ENCODE peak calls at places on chromosome 5, in five cellular contexts. One of them, this sample, is unnamed.

GRCh38 chr5:124655211-124655880 is 91.1 kb downstream of the ZNF608 start:
- DNase-seq in islet precursor cell: no peak
- DNase-seq in lower lobe of right lung: no peak
- DNase-seq in AML-193: no peak
- DNase-seq in HEK293T: no peak
- DNase-seq in this sample: no peak

GRCh38 chr5:157915638-157916037 is 56.7 kb upstream of the CLINT1 start:
- DNase-seq in lower lobe of right lung: peak
- DNase-seq in AML-193: no peak
- DNase-seq in HEK293T: no peak
- DNase-seq in islet precursor cell: no peak
- DNase-seq in this sample: no peak

GRCh38 chr5:180636403-180637075 is 12.9 kb downstream of the FLT4 start:
- DNase-seq in AML-193: no peak
- DNase-seq in lower lobe of right lung: peak
- DNase-seq in HEK293T: no peak
- DNase-seq in islet precursor cell: no peak
- DNase-seq in this sample: no peak

GRCh38 chr5:43416988-43417394 is 4.8 kb upstream of the CCL28 start:
- DNase-seq in AML-193: no peak
- DNase-seq in islet precursor cell: no peak
- DNase-seq in lower lobe of right lung: no peak
- DNase-seq in HEK293T: no peak
- DNase-seq in this sample: no peak

GRCh38 chr5:77960305-77960704 is 184.2 kb upstream of the TBCA start:
- DNase-seq in lower lobe of right lung: no peak
- DNase-seq in islet precursor cell: no peak
- DNase-seq in AML-193: no peak
- DNase-seq in HEK293T: no peak
- DNase-seq in this sample: no peak

GRCh38 chr5:170262061-170262764 is 29.4 kb downstream of the C5orf58 start:
- DNase-seq in lower lobe of right lung: no peak
- DNase-seq in AML-193: no peak
- DNase-seq in HEK293T: no peak
- DNase-seq in islet precursor cell: peak
- DNase-seq in this sample: no peak

GRCh38 chr5:59361454-59361853 is 532.1 kb downstream of the PDE4D start:
- DNase-seq in AML-193: peak
- DNase-seq in lower lobe of right lung: no peak
- DNase-seq in HEK293T: no peak
- DNase-seq in islet precursor cell: no peak
- DNase-seq in this sample: no peak

GRCh38 chr5:50699737-50700136 is 33.3 kb downstream of the PARP8 start:
- DNase-seq in AML-193: no peak
- DNase-seq in HEK293T: no peak
- DNase-seq in lower lobe of right lung: no peak
- DNase-seq in islet precursor cell: no peak
- DNase-seq in this sample: no peak

GRCh38 chr5:96829336-96829735 is 21.6 kb upstream of the ERAP1 start:
- DNase-seq in AML-193: no peak
- DNase-seq in HEK293T: no peak
- DNase-seq in lower lobe of right lung: no peak
- DNase-seq in islet precursor cell: no peak
- DNase-seq in this sample: no peak

GRCh38 chr5:178902849-178903248 is 7.1 kb downstream of the ZFP2 start:
- DNase-seq in AML-193: no peak
- DNase-seq in HEK293T: no peak
- DNase-seq in lower lobe of right lung: no peak
- DNase-seq in islet precursor cell: no peak
- DNase-seq in this sample: no peak

GRCh38 chr5:110784901-110785300 is 46.1 kb downstream of the SLC25A46 start:
- DNase-seq in AML-193: no peak
- DNase-seq in HEK293T: no peak
- DNase-seq in islet precursor cell: no peak
- DNase-seq in lower lobe of right lung: no peak
- DNase-seq in this sample: no peak